ENCODE peak calls at places on chromosome 15, in six cellular contexts. N is DMS153, J is KBM-7, A is HT1080, U is cardiac muscle cell, R is GM12865. Y is an unnamed sample.
A peak's percentile ranks its signal among the peaks of the same experiment; 100 is the strongest.

GRCh38 chr15:76987896-76988860 is 6.7 kb upstream of the PSTPIP1 start:
- DNase-seq in N (no peak), J (peak; percentile 84), U (no peak), A (no peak), R (peak; percentile 95), Y (no peak)

GRCh38 chr15:99564221-99565030 is 1.4 kb upstream of the MEF2A start:
- DNase-seq in J (peak; percentile 79), A (peak; percentile 17), N (no peak), R (peak; percentile 67), U (peak; percentile 36), Y (peak; percentile 85)

GRCh38 chr15:39597751-39598185 is 16.9 kb downstream of the THBS1 start:
- DNase-seq in R (no peak), A (no peak), J (no peak), U (peak; percentile 65), N (no peak), Y (no peak)

GRCh38 chr15:57758556-57758955 is 52.0 kb downstream of the POLR2M start:
- DNase-seq in A (no peak), R (no peak), J (no peak), U (peak; percentile 30), N (no peak), Y (no peak)

GRCh38 chr15:77503764-77504163 is 83.1 kb downstream of the HMG20A start:
- DNase-seq in R (no peak), J (no peak), N (no peak), A (no peak), U (no peak), Y (peak; percentile 31)

GRCh38 chr15:51051776-51052175 is 42.9 kb downstream of the TNFAIP8L3 start:
- DNase-seq in U (peak; percentile 59), R (no peak), J (no peak), A (no peak), N (no peak), Y (peak; percentile 46)

GRCh38 chr15:59237854-59238252 is 31.2 kb downstream of the LDHAL6B start:
- DNase-seq in U (peak; percentile 11), J (no peak), A (no peak), R (peak; percentile 84), N (no peak), Y (no peak)

GRCh38 chr15:46654993-46655392 is 1020.2 kb downstream of the SQOR start:
- DNase-seq in A (no peak), U (no peak), N (no peak), J (no peak), R (peak; percentile 46), Y (no peak)

GRCh38 chr15:41494190-41494921 is 682 bp downstream of the ITPKA start:
- DNase-seq in U (no peak), N (no peak), R (peak; percentile 52), A (no peak), J (peak; percentile 32), Y (peak; percentile 82)